ENCODE peak calls at places on chromosomes 13 and 19, in ten cellular contexts. R, Q, F, J, V, E, X, N, W and P are unnamed samples.

GRCh38 chr13:64725492-64725891 is 2504.6 kb downstream of the PCDH9 start:
- DNase-seq in R (no peak), Q (no peak), F (no peak), J (no peak), V (no peak), E (no peak), X (no peak), N (no peak), W (no peak), P (no peak)

GRCh38 chr13:81409284-81409683 is 1068.4 kb upstream of the SPRY2 start:
- DNase-seq in R (no peak), Q (no peak), F (no peak), J (no peak), V (no peak), E (no peak), X (no peak), N (no peak), W (no peak), P (no peak)

GRCh38 chr13:51785592-51786424 is 18.2 kb downstream of the DHRS12 start:
- DNase-seq in R (peak), Q (peak), F (peak), J (no peak), V (no peak), E (no peak), X (no peak), N (peak), W (peak), P (no peak)

GRCh38 chr19:48415395-48415794 is 21.9 kb downstream of the GRIN2D start:
- DNase-seq in R (peak), Q (no peak), F (peak), J (peak), V (peak), E (peak), X (no peak), N (peak), W (peak), P (peak)

GRCh38 chr13:99285432-99286182 is 21.6 kb downstream of the GPR183 start:
- DNase-seq in R (no peak), Q (no peak), F (peak), J (no peak), V (no peak), E (no peak), X (no peak), N (no peak), W (no peak), P (no peak)

GRCh38 chr13:84645196-84646071 is 763.2 kb upstream of the SLITRK1 start:
- DNase-seq in R (no peak), Q (no peak), F (no peak), J (peak), V (no peak), E (no peak), X (no peak), N (peak), W (no peak), P (no peak)

GRCh38 chr13:27200413-27201066 is 28.9 kb upstream of the USP12 start:
- DNase-seq in R (no peak), Q (no peak), F (no peak), J (peak), V (no peak), E (no peak), X (no peak), N (no peak), W (no peak), P (no peak)

GRCh38 chr13:26961890-26962615 is 201.5 kb upstream of the GPR12 start:
- DNase-seq in R (no peak), Q (peak), F (peak), J (no peak), V (peak), E (no peak), X (no peak), N (no peak), W (no peak), P (no peak)

GRCh38 chr13:27549406-27549981 is 70.8 kb downstream of the LNX2 start:
- DNase-seq in R (no peak), Q (no peak), F (peak), J (peak), V (no peak), E (no peak), X (no peak), N (peak), W (no peak), P (no peak)

GRCh38 chr13:71865858-71866172 is 1.2 kb downstream of the DACH1 start:
- DNase-seq in R (no peak), Q (no peak), F (peak), J (no peak), V (no peak), E (no peak), X (no peak), N (no peak), W (no peak), P (no peak)

GRCh38 chr19:55593096-55593772 is 6.1 kb downstream of the FIZ1 start:
- DNase-seq in R (no peak), Q (no peak), F (no peak), J (no peak), V (no peak), E (no peak), X (no peak), N (no peak), W (no peak), P (no peak)

GRCh38 chr13:96958286-96958891 is 35.9 kb downstream of the OXGR1 start:
- DNase-seq in R (no peak), Q (peak), F (no peak), J (peak), V (no peak), E (no peak), X (peak), N (peak), W (no peak), P (no peak)

GRCh38 chr13:78298657-78299056 is 304.7 kb downstream of the POU4F1 start:
- DNase-seq in R (no peak), Q (no peak), F (no peak), J (peak), V (no peak), E (no peak), X (no peak), N (no peak), W (no peak), P (no peak)

GRCh38 chr13:75792526-75793187 is 156.5 kb downstream of the LMO7 start:
- DNase-seq in R (no peak), Q (no peak), F (no peak), J (peak), V (no peak), E (no peak), X (peak), N (peak), W (no peak), P (no peak)

GRCh38 chr13:112705286-112705685 is 15.4 kb downstream of the ATP11A start:
- DNase-seq in R (no peak), Q (no peak), F (no peak), J (no peak), V (no peak), E (no peak), X (no peak), N (no peak), W (no peak), P (no peak)

GRCh38 chr19:40928859-40929258 is 46.8 kb upstream of the CYP2A7 start:
- DNase-seq in R (no peak), Q (no peak), F (no peak), J (no peak), V (no peak), E (no peak), X (no peak), N (peak), W (no peak), P (no peak)

GRCh38 chr13:112124100-112124499 is 57.2 kb downstream of the SOX1 start:
- DNase-seq in R (no peak), Q (peak), F (no peak), J (no peak), V (no peak), E (no peak), X (no peak), N (no peak), W (no peak), P (no peak)

GRCh38 chr13:34942732-34943674 is 933 bp downstream of the NBEA start:
- DNase-seq in R (peak), Q (peak), F (peak), J (no peak), V (peak), E (no peak), X (peak), N (no peak), W (peak), P (no peak)

GRCh38 chr19:36421749-36422481 is 3.5 kb upstream of the ZFP82 start:
- DNase-seq in R (no peak), Q (no peak), F (no peak), J (no peak), V (no peak), E (no peak), X (no peak), N (no peak), W (no peak), P (no peak)

GRCh38 chr19:50975766-50976165 is 6.4 kb upstream of the KLK6 start:
- DNase-seq in R (no peak), Q (no peak), F (no peak), J (peak), V (no peak), E (no peak), X (no peak), N (no peak), W (no peak), P (no peak)